ENCODE peak calls at places on chromosome 18, in five cellular contexts. D, N, Q, S and L are unnamed samples.

GRCh38 chr18:8142131-8142711 is 467.0 kb upstream of the RAB12 start:
- DNase-seq in N (no peak), D (no peak), Q (no peak), S (no peak), L (no peak)

GRCh38 chr18:5979971-5980457 is 84.7 kb upstream of the TMEM200C start:
- DNase-seq in S (no peak), N (no peak), D (no peak), Q (peak), L (no peak)

GRCh38 chr18:28161608-28162599 is 15.0 kb downstream of the CDH2 start:
- DNase-seq in Q (no peak), S (peak), D (no peak), N (no peak), L (no peak)

GRCh38 chr18:29181151-29181901 is 1004.4 kb upstream of the CDH2 start:
- DNase-seq in D (no peak), N (no peak), S (no peak), Q (no peak), L (no peak)

GRCh38 chr18:79610461-79611039 is 69.1 kb upstream of the CTDP1 start:
- DNase-seq in Q (no peak), N (no peak), S (no peak), D (no peak), L (peak)

GRCh38 chr18:78517973-78518372 is 461.6 kb upstream of the SALL3 start:
- DNase-seq in N (no peak), D (no peak), Q (no peak), S (no peak), L (no peak)

GRCh38 chr18:26181343-26181826 is 44.9 kb upstream of the TAF4B start:
- DNase-seq in S (no peak), N (no peak), Q (peak), D (no peak), L (no peak)

GRCh38 chr18:8298186-8298585 is 311.1 kb upstream of the RAB12 start:
- DNase-seq in N (no peak), S (no peak), D (no peak), Q (no peak), L (no peak)

GRCh38 chr18:40987581-40987980 is 967.5 kb upstream of the PIK3C3 start:
- DNase-seq in Q (no peak), S (no peak), D (no peak), N (no peak), L (no peak)

GRCh38 chr18:31610841-31611240 is 19.2 kb downstream of the TTR start:
- DNase-seq in S (peak), N (peak), D (peak), Q (no peak), L (peak)

GRCh38 chr18:44681039-44681595 is 429 bp downstream of the SETBP1 start:
- DNase-seq in N (no peak), Q (no peak), D (no peak), S (no peak), L (no peak)

GRCh38 chr18:79973517-79973916 is 9.1 kb downstream of the HSBP1L1 start:
- DNase-seq in D (no peak), S (no peak), N (no peak), Q (no peak), L (no peak)

GRCh38 chr18:46858290-46858689 is 59.0 kb downstream of the PIAS2 start:
- DNase-seq in D (no peak), N (no peak), S (no peak), Q (no peak), L (no peak)

GRCh38 chr18:58349650-58350049 is 279.2 kb downstream of the ALPK2 start:
- DNase-seq in D (no peak), Q (no peak), S (no peak), N (no peak), L (no peak)

GRCh38 chr18:3758531-3758930 is 308.6 kb downstream of the TGIF1 start:
- DNase-seq in D (no peak), Q (no peak), N (no peak), S (no peak), L (no peak)

GRCh38 chr18:44896817-44897216 is 216.1 kb downstream of the SETBP1 start:
- DNase-seq in N (no peak), S (no peak), D (no peak), Q (no peak), L (no peak)

GRCh38 chr18:74951165-74951760 is 257.7 kb downstream of the PTGR3 start:
- DNase-seq in Q (peak), D (no peak), S (peak), N (no peak), L (no peak)

GRCh38 chr18:79317718-79318117 is 78.0 kb upstream of the NFATC1 start:
- DNase-seq in N (no peak), S (no peak), D (no peak), Q (no peak), L (no peak)

GRCh38 chr18:3671181-3671580 is 221.2 kb downstream of the TGIF1 start:
- DNase-seq in D (no peak), S (no peak), N (no peak), Q (no peak), L (no peak)

GRCh38 chr18:29501952-29502351 is 1325.0 kb upstream of the CDH2 start:
- DNase-seq in D (no peak), S (no peak), Q (no peak), N (no peak), L (no peak)

GRCh38 chr18:63511285-63511684 is 30.9 kb upstream of the SERPINB12 start:
- DNase-seq in N (peak), S (peak), D (peak), Q (no peak), L (peak)

GRCh38 chr18:73245345-73245744 is 377.6 kb upstream of the NETO1 start:
- DNase-seq in S (no peak), D (no peak), N (peak), Q (no peak), L (peak)

DNA sequence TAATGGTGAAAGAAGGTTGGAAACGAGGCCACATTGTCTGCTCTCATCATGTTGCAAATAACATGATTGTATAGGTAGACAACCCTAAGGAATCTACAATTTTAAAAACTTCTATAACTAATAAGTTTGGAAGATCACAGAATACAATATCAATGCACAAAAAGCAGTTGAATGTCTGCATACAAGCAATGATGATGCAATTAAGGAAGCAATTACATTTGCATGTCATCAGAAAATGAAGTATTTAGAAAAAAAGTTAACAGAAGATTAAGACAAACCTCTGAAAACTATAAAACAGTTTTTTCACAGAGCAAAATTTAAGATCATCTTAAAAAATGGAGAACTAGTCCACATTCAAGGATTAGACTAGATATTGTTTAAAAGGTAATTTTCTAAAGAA is 181.1 kb downstream of the METTL4 start:
- DNase-seq in N (no peak), Q (no peak), D (no peak), S (no peak), L (no peak)
- TF ChIP-seq SUZ12 in N (no peak), Q (no peak), D (no peak), S (no peak), L (no peak)

GRCh38 chr18:10228380-10228779 is 226.1 kb upstream of the APCDD1 start:
- DNase-seq in D (no peak), Q (no peak), N (no peak), S (no peak), L (no peak)
- TF ChIP-seq SUZ12 in D (no peak), Q (no peak), N (no peak), S (no peak), L (no peak)

DNA sequence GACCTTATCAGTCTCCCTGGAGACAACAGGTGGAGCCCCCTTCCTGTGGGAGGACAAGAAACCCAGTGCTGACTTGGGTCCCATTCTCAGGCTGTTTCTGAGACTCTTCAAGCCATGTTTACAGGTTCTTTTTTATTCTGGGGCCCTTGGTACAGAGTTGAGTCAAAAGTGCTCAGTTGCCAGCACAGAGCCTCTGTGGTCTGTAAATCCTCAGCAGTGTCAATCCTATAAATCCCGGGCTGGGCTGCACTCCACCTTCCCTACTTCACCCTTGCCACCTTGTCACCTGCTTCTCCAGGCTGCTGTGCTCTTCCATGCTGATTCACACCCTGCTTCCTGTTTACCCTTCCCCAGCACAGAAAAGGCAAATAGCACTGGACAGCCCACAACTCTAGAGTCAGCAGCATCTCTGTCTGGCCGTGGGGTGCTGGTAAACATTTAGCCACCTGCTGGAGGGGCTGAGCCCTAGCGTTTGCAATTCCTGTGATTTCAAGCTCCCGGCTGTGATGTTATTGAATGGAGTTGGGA is 74.7 kb downstream of the TNFRSF11A start:
- DNase-seq in D (peak), N (peak), S (peak), Q (no peak), L (no peak)
- TF ChIP-seq SUZ12 in D (no peak), N (no peak), S (no peak), Q (no peak), L (no peak)

GRCh38 chr18:42306208-42306980 is 351.4 kb downstream of the PIK3C3 start:
- DNase-seq in Q (no peak), N (no peak), D (no peak), S (no peak), L (no peak)
- TF ChIP-seq SUZ12 in Q (no peak), N (no peak), D (no peak), S (no peak), L (no peak)

GRCh38 chr18:62505669-62506494 is 16.9 kb upstream of the ZCCHC2 start:
- DNase-seq in Q (peak), S (no peak), D (no peak), N (no peak), L (no peak)
- TF ChIP-seq SUZ12 in Q (no peak), S (no peak), D (no peak), N (no peak), L (no peak)

GRCh38 chr18:77062518-77063003 is 70.0 kb downstream of the MBP start:
- DNase-seq in N (no peak), S (no peak), Q (peak), D (no peak), L (no peak)
- TF ChIP-seq SUZ12 in N (no peak), S (no peak), Q (no peak), D (no peak), L (no peak)

GRCh38 chr18:48265328-48265727 is 143.9 kb downstream of the ZBTB7C start:
- DNase-seq in D (no peak), S (no peak), N (no peak), Q (no peak), L (no peak)

GRCh38 chr18:48260237-48260636 is 148.9 kb downstream of the ZBTB7C start:
- DNase-seq in Q (no peak), S (no peak), N (no peak), D (no peak), L (no peak)

GRCh38 chr18:48264508-48264907 is 144.7 kb downstream of the ZBTB7C start:
- DNase-seq in S (no peak), D (no peak), N (no peak), Q (no peak), L (no peak)

GRCh38 chr18:48263421-48263820 is 145.8 kb downstream of the ZBTB7C start:
- DNase-seq in D (no peak), N (no peak), Q (no peak), S (no peak), L (no peak)

DNA sequence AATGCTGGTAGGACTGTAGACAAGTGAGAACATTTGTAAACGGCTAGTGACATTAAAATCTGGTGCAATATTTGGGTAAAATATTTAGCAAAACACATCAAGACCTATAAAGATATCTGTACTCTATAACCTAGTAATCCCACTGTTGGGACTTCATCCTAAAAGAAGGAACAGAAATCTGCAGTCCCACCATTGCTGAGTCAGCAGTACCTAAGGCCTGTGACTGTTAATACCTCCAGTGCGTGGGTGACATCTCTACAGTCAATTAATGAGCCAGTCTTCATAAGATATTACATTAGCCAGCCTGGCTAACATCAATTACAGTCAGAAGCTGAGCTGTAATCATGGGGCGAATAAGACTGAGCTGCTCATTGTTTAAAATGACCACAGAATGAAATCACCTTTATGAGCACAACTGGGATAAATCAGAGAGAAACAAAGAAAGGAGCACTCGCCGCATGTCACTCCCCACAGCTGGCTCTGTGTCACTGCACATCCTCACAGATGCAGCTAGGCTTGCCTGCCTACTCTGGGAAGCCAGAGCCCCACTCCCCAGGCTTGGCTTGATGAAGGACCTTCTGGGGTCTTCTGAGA is 145.2 kb downstream of the ZBTB7C start:
- DNase-seq in N (no peak), Q (no peak), D (no peak), S (no peak), L (no peak)
- TF ChIP-seq SUZ12 in N (no peak), Q (no peak), D (no peak), S (no peak), L (no peak)

GRCh38 chr18:65788373-65788772 is 37.6 kb downstream of the CDH7 start:
- DNase-seq in Q (no peak), N (no peak), S (peak), D (peak), L (no peak)
- TF ChIP-seq SUZ12 in Q (no peak), N (no peak), S (no peak), D (no peak), L (no peak)

DNA sequence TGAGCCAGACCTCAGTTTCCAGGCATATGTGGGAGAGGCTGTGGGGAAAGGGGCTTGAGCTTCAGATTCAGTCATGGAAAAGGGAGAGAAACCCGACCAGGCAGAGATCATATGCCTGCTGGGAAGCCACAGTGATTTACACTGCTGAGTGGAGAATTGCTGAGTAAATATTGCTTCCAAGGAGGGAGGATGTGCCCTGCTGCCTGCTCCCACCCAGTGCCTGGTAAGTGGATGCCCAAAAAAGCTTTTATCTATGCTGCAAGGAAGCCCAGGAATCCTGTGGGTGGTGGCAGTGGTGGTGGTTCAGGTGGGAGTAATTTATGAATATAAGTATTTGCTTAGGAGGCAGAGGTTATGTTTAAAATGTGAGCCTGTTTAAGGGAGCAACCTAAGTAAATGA is 39.5 kb downstream of the INO80C start:
- DNase-seq in Q (no peak), S (peak), D (no peak), N (no peak), L (no peak)
- TF ChIP-seq SUZ12 in Q (no peak), S (no peak), D (no peak), N (no peak), L (no peak)